ENCODE peak calls at places on chromosomes 6 and 20, in eight cellular contexts. K, G, M, J, W, F, P and I are unnamed samples.

GRCh38 chr6:169046483-169047192 is 207.0 kb downstream of the THBS2 start:
- DNase-seq in K (no peak), G (no peak), M (peak), J (no peak), W (no peak), F (no peak), P (no peak), I (no peak)

GRCh38 chr6:41733707-41734665 is 1.4 kb downstream of the TFEB start:
- DNase-seq in K (peak), G (peak), M (peak), J (peak), W (peak), F (peak), P (peak), I (no peak)

GRCh38 chr6:27132532-27133280 is 114.8 kb upstream of the PRSS16 start:
- DNase-seq in K (peak), G (peak), M (peak), J (peak), W (peak), F (peak), P (peak), I (peak)

GRCh38 chr20:38217791-38218565 is 42.6 kb downstream of the KIAA1755 start:
- DNase-seq in K (peak), G (no peak), M (peak), J (peak), W (no peak), F (no peak), P (peak), I (peak)

GRCh38 chr6:111668410-111668809 is 62.7 kb upstream of the TRAF3IP2 start:
- DNase-seq in K (no peak), G (no peak), M (no peak), J (peak), W (no peak), F (no peak), P (no peak), I (no peak)

GRCh38 chr6:39905640-39905975 is 28.7 kb downstream of the MOCS1 start:
- DNase-seq in K (no peak), G (no peak), M (no peak), J (no peak), W (no peak), F (no peak), P (no peak), I (no peak)

GRCh38 chr6:166707045-166707444 is 80.0 kb upstream of the RPS6KA2 start:
- DNase-seq in K (no peak), G (peak), M (no peak), J (peak), W (no peak), F (peak), P (peak), I (peak)

GRCh38 chr20:14566505-14566904 is 229.1 kb upstream of the FLRT3 start:
- DNase-seq in K (no peak), G (no peak), M (no peak), J (no peak), W (no peak), F (no peak), P (no peak), I (no peak)

GRCh38 chr20:24157213-24157612 is 168.6 kb upstream of the GGTLC1 start:
- DNase-seq in K (no peak), G (no peak), M (no peak), J (no peak), W (peak), F (peak), P (no peak), I (no peak)

GRCh38 chr6:6724319-6725119 is 136.0 kb downstream of the LY86 start:
- DNase-seq in K (peak), G (peak), M (no peak), J (peak), W (no peak), F (peak), P (peak), I (no peak)

GRCh38 chr6:41428995-41429417 is 93.6 kb downstream of the NCR2 start:
- DNase-seq in K (peak), G (peak), M (no peak), J (peak), W (no peak), F (peak), P (no peak), I (no peak)

GRCh38 chr20:63855363-63856110 is 5.8 kb upstream of the ABHD16B start:
- DNase-seq in K (no peak), G (no peak), M (no peak), J (peak), W (no peak), F (no peak), P (no peak), I (no peak)

GRCh38 chr6:123841067-123841896 is 37.6 kb downstream of the NKAIN2 start:
- DNase-seq in K (no peak), G (no peak), M (no peak), J (no peak), W (no peak), F (no peak), P (no peak), I (no peak)

GRCh38 chr6:81031429-81031828 is 721.1 kb downstream of the TENT5A start:
- DNase-seq in K (no peak), G (no peak), M (no peak), J (no peak), W (no peak), F (no peak), P (no peak), I (no peak)

GRCh38 chr6:157559201-157559756 is 178.3 kb downstream of the ZDHHC14 start:
- DNase-seq in K (no peak), G (no peak), M (no peak), J (no peak), W (no peak), F (no peak), P (no peak), I (no peak)

GRCh38 chr6:122877302-122877701 is 88.2 kb downstream of the SMPDL3A start:
- DNase-seq in K (no peak), G (no peak), M (no peak), J (no peak), W (no peak), F (no peak), P (no peak), I (no peak)

GRCh38 chr6:111727798-111728197 is 122.1 kb upstream of the TRAF3IP2 start:
- DNase-seq in K (no peak), G (no peak), M (no peak), J (peak), W (no peak), F (no peak), P (no peak), I (no peak)

GRCh38 chr6:137111296-137112066 is 62.0 kb downstream of the IL22RA2 start:
- DNase-seq in K (no peak), G (no peak), M (peak), J (no peak), W (no peak), F (no peak), P (no peak), I (no peak)

GRCh38 chr6:48111143-48111506 is at the start of gene PTCHD4:
- DNase-seq in K (no peak), G (no peak), M (no peak), J (peak), W (no peak), F (no peak), P (no peak), I (peak)

GRCh38 chr6:170212051-170212756 is 78.7 kb downstream of the DLL1 start:
- DNase-seq in K (peak), G (no peak), M (no peak), J (no peak), W (no peak), F (no peak), P (no peak), I (no peak)

GRCh38 chr6:5665173-5665572 is 341.6 kb downstream of the NRN1 start:
- DNase-seq in K (no peak), G (peak), M (no peak), J (no peak), W (no peak), F (no peak), P (no peak), I (no peak)

GRCh38 chr6:95578106-95578410 is 723 bp downstream of the MANEA start:
- DNase-seq in K (no peak), G (no peak), M (no peak), J (no peak), W (no peak), F (no peak), P (no peak), I (no peak)

GRCh38 chr20:46051556-46052323 is 22.7 kb downstream of the SLC12A5 start:
- DNase-seq in K (no peak), G (no peak), M (peak), J (no peak), W (no peak), F (no peak), P (no peak), I (no peak)

GRCh38 chr6:139823099-139823807 is 448.8 kb upstream of the CITED2 start:
- DNase-seq in K (no peak), G (no peak), M (no peak), J (no peak), W (no peak), F (no peak), P (no peak), I (no peak)

GRCh38 chr20:1622450-1622849 is 2.6 kb upstream of the SIRPB1 start:
- DNase-seq in K (no peak), G (no peak), M (no peak), J (no peak), W (no peak), F (no peak), P (no peak), I (no peak)

GRCh38 chr6:116461563-116462507 is 660 bp downstream of the CALHM6 start:
- DNase-seq in K (no peak), G (peak), M (no peak), J (peak), W (no peak), F (peak), P (peak), I (no peak)

GRCh38 chr20:23445596-23446217 is 6.2 kb downstream of the CSTL1 start:
- DNase-seq in K (no peak), G (no peak), M (peak), J (peak), W (no peak), F (no peak), P (no peak), I (peak)

GRCh38 chr20:52247548-52247947 is 56.0 kb upstream of the ZFP64 start:
- DNase-seq in K (no peak), G (no peak), M (no peak), J (no peak), W (no peak), F (no peak), P (no peak), I (no peak)

GRCh38 chr6:2448826-2449571 is 203.6 kb upstream of the GMDS start:
- DNase-seq in K (no peak), G (no peak), M (no peak), J (peak), W (no peak), F (peak), P (peak), I (peak)

GRCh38 chr20:3209946-3210317 is 634 bp downstream of the ITPA start:
- DNase-seq in K (no peak), G (no peak), M (no peak), J (no peak), W (no peak), F (no peak), P (no peak), I (no peak)

GRCh38 chr20:25015986-25016385 is 23.4 kb upstream of the APMAP start:
- DNase-seq in K (no peak), G (no peak), M (no peak), J (no peak), W (no peak), F (no peak), P (no peak), I (no peak)

GRCh38 chr20:19095762-19096161 is 116.7 kb upstream of the SLC24A3 start:
- DNase-seq in K (no peak), G (no peak), M (no peak), J (peak), W (no peak), F (no peak), P (peak), I (no peak)

GRCh38 chr6:12009180-12009748 is 2.8 kb upstream of the HIVEP1 start:
- DNase-seq in K (no peak), G (no peak), M (no peak), J (no peak), W (no peak), F (no peak), P (no peak), I (no peak)